ENCODE peak calls at places on chromosomes 13 and 19, in nine cellular contexts. One of them, this sample, is unnamed.

GRCh38 chr13:30927595-30927994 is 4.9 kb upstream of the TEX26 start:
- DNase-seq in AG08395: no peak
- DNase-seq in HCEC 1CT: no peak
- DNase-seq in substantia nigra: no peak
- DNase-seq in mammary epithelial cell: peak
- DNase-seq in cerebellar nuclear complex: no peak
- DNase-seq in astrocyte of the hippocampus: no peak
- DNase-seq in activated gamma-delta T cell treated with anti-CD3 and anti-CD28 coated beads, Interleukin-2, amount 50 U/mL, for 16 hours: no peak
- DNase-seq in GM04504: no peak
- DNase-seq in this sample: no peak

GRCh38 chr13:52455677-52456041 is 381 bp downstream of the CKAP2 start:
- DNase-seq in AG08395: peak
- DNase-seq in HCEC 1CT: peak
- DNase-seq in substantia nigra: peak
- DNase-seq in mammary epithelial cell: peak
- DNase-seq in cerebellar nuclear complex: no peak
- DNase-seq in astrocyte of the hippocampus: peak
- DNase-seq in activated gamma-delta T cell treated with anti-CD3 and anti-CD28 coated beads, Interleukin-2, amount 50 U/mL, for 16 hours: peak
- DNase-seq in GM04504: peak
- DNase-seq in this sample: peak

GRCh38 chr19:29942404-29943261 is 594 bp downstream of the URI1 start:
- DNase-seq in AG08395: no peak
- DNase-seq in HCEC 1CT: peak
- DNase-seq in substantia nigra: peak
- DNase-seq in mammary epithelial cell: peak
- DNase-seq in cerebellar nuclear complex: no peak
- DNase-seq in astrocyte of the hippocampus: peak
- DNase-seq in activated gamma-delta T cell treated with anti-CD3 and anti-CD28 coated beads, Interleukin-2, amount 50 U/mL, for 16 hours: peak
- DNase-seq in GM04504: no peak
- DNase-seq in this sample: no peak

GRCh38 chr19:41696402-41697197 is 8.5 kb upstream of the CEACAM7 start:
- DNase-seq in AG08395: no peak
- DNase-seq in HCEC 1CT: no peak
- DNase-seq in substantia nigra: no peak
- DNase-seq in mammary epithelial cell: no peak
- DNase-seq in cerebellar nuclear complex: no peak
- DNase-seq in astrocyte of the hippocampus: peak
- DNase-seq in activated gamma-delta T cell treated with anti-CD3 and anti-CD28 coated beads, Interleukin-2, amount 50 U/mL, for 16 hours: no peak
- DNase-seq in GM04504: peak
- DNase-seq in this sample: no peak

GRCh38 chr13:48710160-48710559 is 56.4 kb downstream of the CYSLTR2 start:
- DNase-seq in AG08395: no peak
- DNase-seq in HCEC 1CT: no peak
- DNase-seq in substantia nigra: no peak
- DNase-seq in mammary epithelial cell: no peak
- DNase-seq in cerebellar nuclear complex: no peak
- DNase-seq in astrocyte of the hippocampus: no peak
- DNase-seq in activated gamma-delta T cell treated with anti-CD3 and anti-CD28 coated beads, Interleukin-2, amount 50 U/mL, for 16 hours: no peak
- DNase-seq in GM04504: no peak
- DNase-seq in this sample: no peak

GRCh38 chr13:94112731-94113130 is 366.8 kb downstream of the DCT start:
- DNase-seq in AG08395: no peak
- DNase-seq in HCEC 1CT: peak
- DNase-seq in substantia nigra: no peak
- DNase-seq in mammary epithelial cell: no peak
- DNase-seq in cerebellar nuclear complex: no peak
- DNase-seq in astrocyte of the hippocampus: no peak
- DNase-seq in activated gamma-delta T cell treated with anti-CD3 and anti-CD28 coated beads, Interleukin-2, amount 50 U/mL, for 16 hours: no peak
- DNase-seq in GM04504: no peak
- DNase-seq in this sample: no peak

GRCh38 chr13:107969551-107969950 is 245.8 kb downstream of the LIG4 start:
- DNase-seq in AG08395: no peak
- DNase-seq in HCEC 1CT: no peak
- DNase-seq in substantia nigra: no peak
- DNase-seq in mammary epithelial cell: no peak
- DNase-seq in cerebellar nuclear complex: no peak
- DNase-seq in astrocyte of the hippocampus: no peak
- DNase-seq in activated gamma-delta T cell treated with anti-CD3 and anti-CD28 coated beads, Interleukin-2, amount 50 U/mL, for 16 hours: no peak
- DNase-seq in GM04504: no peak
- DNase-seq in this sample: no peak

GRCh38 chr19:53707278-53707677 is 75.5 kb downstream of the DPRX start:
- DNase-seq in AG08395: no peak
- DNase-seq in HCEC 1CT: no peak
- DNase-seq in substantia nigra: no peak
- DNase-seq in mammary epithelial cell: no peak
- DNase-seq in cerebellar nuclear complex: no peak
- DNase-seq in astrocyte of the hippocampus: no peak
- DNase-seq in activated gamma-delta T cell treated with anti-CD3 and anti-CD28 coated beads, Interleukin-2, amount 50 U/mL, for 16 hours: no peak
- DNase-seq in GM04504: no peak
- DNase-seq in this sample: no peak

GRCh38 chr19:50167314-50167721 is 4.2 kb upstream of the IZUMO2 start:
- DNase-seq in AG08395: no peak
- DNase-seq in HCEC 1CT: no peak
- DNase-seq in substantia nigra: no peak
- DNase-seq in mammary epithelial cell: no peak
- DNase-seq in cerebellar nuclear complex: no peak
- DNase-seq in astrocyte of the hippocampus: peak
- DNase-seq in activated gamma-delta T cell treated with anti-CD3 and anti-CD28 coated beads, Interleukin-2, amount 50 U/mL, for 16 hours: no peak
- DNase-seq in GM04504: no peak
- DNase-seq in this sample: no peak

GRCh38 chr19:49581007-49581508 is at the start of gene PRRG2:
- DNase-seq in AG08395: no peak
- DNase-seq in HCEC 1CT: no peak
- DNase-seq in substantia nigra: no peak
- DNase-seq in mammary epithelial cell: peak
- DNase-seq in cerebellar nuclear complex: no peak
- DNase-seq in astrocyte of the hippocampus: no peak
- DNase-seq in activated gamma-delta T cell treated with anti-CD3 and anti-CD28 coated beads, Interleukin-2, amount 50 U/mL, for 16 hours: no peak
- DNase-seq in GM04504: no peak
- DNase-seq in this sample: no peak

GRCh38 chr13:108168929-108169328 is 46.4 kb downstream of the LIG4 start:
- DNase-seq in AG08395: no peak
- DNase-seq in HCEC 1CT: no peak
- DNase-seq in substantia nigra: no peak
- DNase-seq in mammary epithelial cell: no peak
- DNase-seq in cerebellar nuclear complex: no peak
- DNase-seq in astrocyte of the hippocampus: no peak
- DNase-seq in activated gamma-delta T cell treated with anti-CD3 and anti-CD28 coated beads, Interleukin-2, amount 50 U/mL, for 16 hours: no peak
- DNase-seq in GM04504: no peak
- DNase-seq in this sample: no peak

GRCh38 chr19:47032171-47032811 is 12.7 kb downstream of the NPAS1 start:
- DNase-seq in AG08395: peak
- DNase-seq in HCEC 1CT: no peak
- DNase-seq in substantia nigra: no peak
- DNase-seq in mammary epithelial cell: peak
- DNase-seq in cerebellar nuclear complex: no peak
- DNase-seq in astrocyte of the hippocampus: peak
- DNase-seq in activated gamma-delta T cell treated with anti-CD3 and anti-CD28 coated beads, Interleukin-2, amount 50 U/mL, for 16 hours: peak
- DNase-seq in GM04504: no peak
- DNase-seq in this sample: peak

GRCh38 chr13:107275945-107276614 is 708.1 kb upstream of the ARGLU1 start:
- DNase-seq in AG08395: no peak
- DNase-seq in HCEC 1CT: peak
- DNase-seq in substantia nigra: no peak
- DNase-seq in mammary epithelial cell: peak
- DNase-seq in cerebellar nuclear complex: no peak
- DNase-seq in astrocyte of the hippocampus: no peak
- DNase-seq in activated gamma-delta T cell treated with anti-CD3 and anti-CD28 coated beads, Interleukin-2, amount 50 U/mL, for 16 hours: no peak
- DNase-seq in GM04504: no peak
- DNase-seq in this sample: no peak

GRCh38 chr19:55437410-55437809 is 5.7 kb downstream of the SHISA7 start:
- DNase-seq in AG08395: peak
- DNase-seq in HCEC 1CT: peak
- DNase-seq in substantia nigra: no peak
- DNase-seq in mammary epithelial cell: peak
- DNase-seq in cerebellar nuclear complex: no peak
- DNase-seq in astrocyte of the hippocampus: peak
- DNase-seq in activated gamma-delta T cell treated with anti-CD3 and anti-CD28 coated beads, Interleukin-2, amount 50 U/mL, for 16 hours: no peak
- DNase-seq in GM04504: no peak
- DNase-seq in this sample: peak

This sample was measured in AG08396.